ENCODE peak calls at places on chromosomes 16 and 17, in nine cellular contexts. E is stimulated activated CD4-positive, alpha-beta T cell treated with anti-CD3 and anti-CD28 coated beads, Interleukin-2, amount 100 ng/mL, for 48 hours; Q is right lobe of liver; I is adipocyte; U is activated CD4-positive, alpha-beta memory T cell treated with anti-CD3 and anti-CD28 coated beads for 36 hours; T is activated CD8-positive, alpha-beta memory T cell treated with anti-CD3 and anti-CD28 coated beads for 24 hours; C is PC-3; Y is substantia nigra; F is M059J. V is an unnamed sample.

GRCh38 chr17:55168970-55169687 is 95.6 kb upstream of the HLF start:
- DNase-seq in U (no peak), F (no peak), T (no peak), I (no peak), C (no peak), Q (no peak), Y (no peak), E (no peak), V (no peak)

GRCh38 chr17:40355804-40356758 is 8.5 kb downstream of the GJD3 start:
- DNase-seq in Q (peak), U (no peak), Y (no peak), I (no peak), E (no peak), F (no peak), T (no peak), C (no peak), V (no peak)

GRCh38 chr16:85029413-85029794 is 1.8 kb downstream of the KIAA0513 start:
- DNase-seq in C (peak), U (peak), Q (no peak), T (peak), I (peak), F (peak), E (peak), Y (no peak), V (no peak)

GRCh38 chr17:9729034-9729650 is 62.2 kb downstream of the DHRS7C start:
- DNase-seq in C (peak), I (peak), F (peak), E (peak), Y (no peak), Q (no peak), U (no peak), T (no peak), V (peak)

GRCh38 chr16:79598341-79599181 is 2.0 kb downstream of the MAF start:
- DNase-seq in C (no peak), F (peak), T (peak), U (peak), Q (peak), I (peak), E (peak), Y (no peak), V (peak)

GRCh38 chr17:40303009-40303657 is 5.8 kb upstream of the RARA start:
- DNase-seq in U (peak), C (peak), I (peak), T (no peak), Q (no peak), E (no peak), F (peak), Y (no peak), V (no peak)

GRCh38 chr17:8439681-8440080 is 4.0 kb downstream of the NDEL1 start:
- DNase-seq in T (no peak), C (no peak), F (no peak), I (no peak), E (no peak), U (no peak), Y (no peak), Q (no peak), V (no peak)

GRCh38 chr16:56307534-56307873 is 116.2 kb downstream of the GNAO1 start:
- DNase-seq in I (no peak), Q (no peak), T (no peak), C (no peak), E (no peak), U (no peak), F (no peak), Y (no peak), V (no peak)

GRCh38 chr17:17724991-17725852 is 44.0 kb downstream of the RAI1 start:
- DNase-seq in T (no peak), Q (peak), Y (no peak), F (no peak), I (no peak), E (no peak), C (no peak), U (no peak), V (peak)

GRCh38 chr16:87207509-87207908 is 109.7 kb downstream of the C16orf95 start:
- DNase-seq in U (no peak), E (no peak), F (peak), C (no peak), T (no peak), Q (no peak), Y (no peak), I (peak), V (peak)

GRCh38 chr17:27455914-27456680 is at the start of gene KSR1:
- DNase-seq in C (peak), Q (peak), E (peak), T (peak), F (peak), I (peak), Y (peak), U (peak), V (peak)

GRCh38 chr17:51298508-51299371 is 38.4 kb downstream of the UTP18 start:
- DNase-seq in Y (no peak), Q (no peak), I (peak), U (no peak), T (no peak), E (no peak), F (peak), C (peak), V (peak)